ENCODE peak calls at places on chromosome 12, in nine cellular contexts. I is HepG2, R is IMR-90, D is lung, Y is SK-N-MC, J is AG09309, N is choroid plexus epithelial cell, X is brain microvascular endothelial cell, P is NB4. T is an unnamed sample.

GRCh38 chr12:29148065-29148957 is 767 bp upstream of the FAR2 start:
- DNase-seq in I (no peak), Y (no peak), N (peak), X (peak), J (no peak), P (peak), D (peak), R (no peak), T (no peak)

GRCh38 chr12:116152268-116152667 is 125.2 kb downstream of the MED13L start:
- DNase-seq in R (peak), Y (no peak), X (peak), N (peak), I (no peak), D (no peak), P (no peak), J (peak), T (no peak)

GRCh38 chr12:70557583-70558263 is 79.5 kb downstream of the PTPRB start:
- DNase-seq in P (no peak), X (no peak), D (no peak), R (no peak), I (peak), N (no peak), J (no peak), Y (no peak), T (no peak)

GRCh38 chr12:60977966-60978365 is 1282.2 kb upstream of the USP15 start:
- DNase-seq in D (no peak), J (no peak), P (no peak), I (no peak), N (peak), X (no peak), R (no peak), Y (no peak), T (no peak)

GRCh38 chr12:40946612-40947194 is 241.4 kb upstream of the PDZRN4 start:
- DNase-seq in J (no peak), N (peak), X (no peak), D (no peak), I (peak), P (peak), Y (peak), R (peak), T (no peak)

GRCh38 chr12:113997365-113997764 is 31.2 kb upstream of the RBM19 start:
- DNase-seq in I (no peak), J (no peak), X (no peak), R (no peak), N (no peak), Y (no peak), D (no peak), P (no peak), T (no peak)

GRCh38 chr12:47754881-47755280 is 3.8 kb downstream of the RAPGEF3 start:
- DNase-seq in R (no peak), J (no peak), P (peak), Y (no peak), I (no peak), X (no peak), N (no peak), D (peak), T (no peak)

GRCh38 chr12:57842342-57843294 is 3.9 kb downstream of the CTDSP2 start:
- DNase-seq in P (peak), J (no peak), D (no peak), Y (no peak), I (no peak), N (peak), X (no peak), R (peak), T (no peak)

GRCh38 chr12:80936642-80937390 is 918 bp downstream of the LIN7A start:
- DNase-seq in N (peak), P (peak), I (peak), Y (no peak), D (peak), X (peak), J (no peak), R (peak), T (peak)

GRCh38 chr12:26245175-26245942 is 50.0 kb downstream of the SSPN start:
- DNase-seq in P (peak), R (no peak), J (no peak), Y (no peak), X (no peak), I (no peak), D (no peak), N (no peak), T (peak)

GRCh38 chr12:45598761-45599160 is 130.7 kb upstream of the ARID2 start:
- DNase-seq in R (no peak), P (no peak), D (no peak), I (no peak), Y (no peak), J (no peak), N (no peak), X (peak), T (no peak)

GRCh38 chr12:18813753-18814152 is 75.8 kb downstream of the CAPZA3 start:
- DNase-seq in P (no peak), R (no peak), N (no peak), J (no peak), I (no peak), D (no peak), Y (no peak), X (no peak), T (no peak)

GRCh38 chr12:21677622-21678277 is 20.1 kb upstream of the LDHB start:
- DNase-seq in J (no peak), X (no peak), I (no peak), R (peak), D (no peak), N (no peak), P (no peak), Y (no peak), T (no peak)

GRCh38 chr12:117472983-117473382 is 111.6 kb upstream of the NOS1 start:
- DNase-seq in N (no peak), I (peak), D (no peak), X (no peak), R (no peak), Y (no peak), P (no peak), J (no peak), T (no peak)

GRCh38 chr12:55068416-55069010 is 48.7 kb downstream of the NEUROD4 start:
- DNase-seq in R (peak), P (peak), I (peak), D (peak), N (peak), J (peak), Y (peak), X (peak), T (peak)

GRCh38 chr12:88946377-88946997 is 366.2 kb upstream of the KITLG start:
- DNase-seq in P (peak), I (no peak), N (peak), R (peak), Y (peak), D (peak), J (peak), X (peak), T (no peak)

GRCh38 chr12:93612719-93613228 is 40.3 kb downstream of the SOCS2 start:
- DNase-seq in R (no peak), I (no peak), X (no peak), J (no peak), Y (no peak), P (no peak), D (peak), N (no peak), T (no peak)

GRCh38 chr12:71201136-71201679 is 43.4 kb upstream of the TSPAN8 start:
- DNase-seq in J (no peak), N (no peak), R (no peak), P (no peak), X (no peak), Y (no peak), D (no peak), I (no peak), T (no peak)

GRCh38 chr12:143964-144649 is 69.8 kb downstream of the SLC6A12 start:
- DNase-seq in D (no peak), J (no peak), N (no peak), I (peak), X (no peak), R (no peak), Y (no peak), P (no peak), T (no peak)

GRCh38 chr12:50948798-50949197 is 3.5 kb upstream of the HIGD1C start:
- DNase-seq in D (no peak), X (no peak), Y (no peak), J (no peak), R (peak), I (no peak), P (no peak), N (peak), T (no peak)

GRCh38 chr12:80183939-80184338 is 84.6 kb downstream of the OTOGL start:
- DNase-seq in I (no peak), N (peak), D (no peak), Y (peak), J (no peak), P (no peak), X (no peak), R (peak), T (no peak)

GRCh38 chr12:22130671-22131070 is 84.7 kb downstream of the CMAS start:
- DNase-seq in J (no peak), N (no peak), D (no peak), I (no peak), X (no peak), R (no peak), P (no peak), Y (no peak), T (no peak)

GRCh38 chr12:14394317-14395058 is 29.0 kb downstream of the ATF7IP start:
- DNase-seq in N (peak), I (peak), Y (peak), J (no peak), P (peak), D (no peak), X (peak), R (peak), T (peak)

GRCh38 chr12:92502417-92503028 is 200.3 kb upstream of the PLEKHG7 start:
- DNase-seq in R (no peak), Y (no peak), N (peak), P (peak), J (no peak), D (no peak), X (no peak), I (peak), T (peak)

GRCh38 chr12:79300199-79300568 is 390.6 kb downstream of the PAWR start:
- DNase-seq in J (no peak), N (peak), Y (no peak), I (peak), P (peak), R (peak), X (peak), D (no peak), T (no peak)

GRCh38 chr12:95949801-95950206 is 6.7 kb downstream of the AMDHD1 start:
- DNase-seq in Y (no peak), N (no peak), D (no peak), P (no peak), X (no peak), J (no peak), I (peak), R (no peak), T (no peak)

GRCh38 chr12:105935106-105935505 is 203.6 kb downstream of the NUAK1 start:
- DNase-seq in I (no peak), P (no peak), Y (no peak), X (peak), J (no peak), N (peak), D (no peak), R (peak), T (no peak)
- H3K4me3 ChIP-seq in I (no peak), P (no peak), Y (no peak), X (no peak), J (no peak), N (no peak), D (no peak), R (no peak), T (no peak)

DNA sequence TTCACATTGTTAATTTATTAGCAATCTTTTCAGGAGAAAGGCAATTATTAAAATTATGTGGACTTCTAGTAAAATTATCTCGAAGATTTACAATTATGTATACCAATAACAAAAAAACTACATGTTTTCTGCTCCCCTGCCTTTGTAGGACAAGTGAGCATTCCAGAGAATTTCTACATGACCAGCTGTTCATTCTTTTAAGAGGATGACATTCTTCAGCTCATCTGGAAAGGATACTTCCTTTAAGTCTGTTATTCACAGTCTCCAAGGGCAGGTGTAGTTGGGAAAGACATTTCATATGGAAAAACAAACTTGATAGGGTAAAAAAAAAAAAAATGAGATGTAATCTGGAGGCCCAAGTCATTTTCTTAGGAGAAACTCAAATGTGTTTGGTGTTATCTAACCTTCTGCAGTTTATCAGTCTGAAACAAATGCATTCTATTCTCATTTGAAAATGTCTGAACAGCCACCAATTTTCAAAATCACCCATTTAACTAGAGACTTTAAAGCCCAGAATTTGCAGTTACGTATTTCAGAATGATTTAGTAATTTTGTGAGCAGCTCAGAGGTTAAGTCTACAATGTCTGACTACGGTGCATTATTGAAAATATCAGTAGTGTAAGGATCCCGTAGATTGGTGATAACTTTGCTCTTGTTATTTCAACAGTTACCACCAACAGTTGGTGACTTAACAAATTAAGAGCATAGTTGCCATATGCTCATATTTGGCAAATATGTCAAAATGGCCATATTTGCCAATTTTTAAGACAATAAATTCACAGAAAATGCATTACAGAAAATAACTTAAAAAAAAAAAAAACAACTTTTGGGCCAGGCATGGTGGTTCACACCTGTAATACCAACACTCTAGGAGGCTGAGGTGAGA is 1.8 kb upstream of the PHLDA1 start:
- DNase-seq in I (no peak), P (no peak), Y (no peak), D (no peak), N (peak), R (peak), X (no peak), J (no peak), T (no peak)
- H3K4me3 ChIP-seq in I (peak), P (peak), Y (no peak), D (no peak), N (peak), R (peak), X (peak), J (no peak), T (no peak)

DNA sequence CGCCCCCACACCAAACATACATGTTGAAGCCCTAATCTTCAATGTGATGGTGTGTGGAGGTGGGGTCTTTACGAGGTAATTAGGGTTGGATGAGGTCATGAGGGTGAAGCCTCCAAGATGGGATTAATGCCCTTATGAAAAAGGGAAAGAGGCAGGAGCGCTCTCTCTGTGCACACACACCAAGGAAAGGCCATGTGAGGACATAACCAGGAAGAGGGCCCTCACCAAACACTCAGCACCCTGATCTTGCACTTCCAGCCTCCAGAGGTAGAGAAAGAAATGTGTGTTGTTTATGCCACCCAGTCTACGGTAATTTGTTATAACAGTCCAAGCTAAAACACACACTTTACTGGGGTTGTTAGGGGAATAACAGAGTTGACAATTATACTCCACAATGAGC is 14.6 kb upstream of the PITPNM2 start:
- DNase-seq in R (no peak), J (no peak), D (no peak), N (no peak), P (no peak), X (no peak), I (no peak), Y (no peak), T (no peak)
- H3K4me3 ChIP-seq in R (no peak), J (no peak), D (no peak), N (no peak), P (no peak), X (no peak), I (no peak), Y (no peak), T (no peak)

DNA sequence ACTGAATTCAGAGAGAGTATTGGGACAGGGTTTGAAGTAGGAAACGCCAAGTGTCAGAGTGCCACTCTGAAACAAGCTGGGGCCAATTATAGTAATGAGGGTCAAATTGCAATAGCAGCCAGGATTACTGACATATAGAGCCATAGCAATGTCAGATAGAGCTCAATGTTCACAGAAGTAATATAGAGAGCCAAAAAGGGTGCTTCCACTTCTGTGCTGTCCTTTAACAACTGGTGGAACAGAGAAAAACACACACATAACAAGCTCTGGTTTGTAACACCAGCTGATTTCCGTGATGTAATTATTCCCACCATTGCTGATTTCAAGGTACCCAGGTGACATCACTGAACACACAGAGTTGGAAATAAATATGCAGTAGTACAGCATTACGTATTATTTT is 3.0 kb upstream of the CLEC2B start:
- DNase-seq in I (no peak), D (no peak), N (no peak), P (no peak), R (no peak), Y (no peak), X (no peak), J (no peak), T (no peak)
- H3K4me3 ChIP-seq in I (no peak), D (no peak), N (no peak), P (no peak), R (no peak), Y (no peak), X (no peak), J (no peak), T (no peak)

GRCh38 chr12:9868271-9868815 is 811 bp downstream of the CLEC2B start:
- DNase-seq in P (no peak), J (no peak), Y (no peak), X (no peak), I (no peak), N (peak), D (no peak), R (no peak), T (no peak)

GRCh38 chr12:9868951-9869306 is 225 bp downstream of the CLEC2B start:
- DNase-seq in D (no peak), Y (no peak), X (no peak), J (no peak), N (no peak), I (no peak), R (no peak), P (no peak), T (no peak)

GRCh38 chr12:9866786-9867379 is 2.3 kb downstream of the CLEC2B start:
- DNase-seq in R (no peak), J (no peak), X (no peak), I (no peak), P (no peak), D (no peak), N (no peak), Y (no peak), T (no peak)

GRCh38 chr12:9867531-9867930 is 1.6 kb downstream of the CLEC2B start:
- DNase-seq in N (no peak), J (no peak), X (no peak), D (no peak), R (no peak), I (no peak), P (no peak), Y (no peak), T (no peak)

GRCh38 chr12:9864913-9865675 is 4.1 kb downstream of the CLEC2B start:
- DNase-seq in X (no peak), Y (no peak), I (no peak), D (no peak), J (no peak), N (no peak), P (no peak), R (no peak), T (no peak)
- H3K4me3 ChIP-seq in X (no peak), Y (peak), I (no peak), D (no peak), J (no peak), N (peak), P (no peak), R (no peak), T (no peak)

GRCh38 chr12:64544371-64544770 is 65.9 kb upstream of the RASSF3 start:
- DNase-seq in Y (no peak), D (no peak), X (no peak), R (no peak), I (no peak), J (no peak), N (no peak), P (no peak), T (no peak)
- H3K4me3 ChIP-seq in Y (no peak), D (no peak), X (no peak), R (no peak), I (no peak), J (no peak), N (no peak), P (no peak), T (no peak)

GRCh38 chr12:104720346-104721064 is 237.6 kb downstream of the SLC41A2 start:
- DNase-seq in X (peak), P (no peak), J (no peak), N (peak), Y (no peak), R (peak), I (no peak), D (no peak), T (no peak)
- H3K4me3 ChIP-seq in X (peak), P (no peak), J (peak), N (peak), Y (no peak), R (no peak), I (no peak), D (peak), T (peak)

GRCh38 chr12:12265035-12265434 is 1.8 kb downstream of the LRP6 start:
- DNase-seq in X (no peak), Y (no peak), N (no peak), J (no peak), I (no peak), D (no peak), R (no peak), P (no peak), T (no peak)
- H3K4me3 ChIP-seq in X (peak), Y (peak), N (peak), J (peak), I (peak), D (no peak), R (peak), P (peak), T (no peak)

T was measured in HL-60.